ENCODE peak calls at places on chromosomes 12 and 14, in five cellular contexts. F is neuronal stem cell, C is H1, H is H9, V is IMR-90. E is an unnamed sample.

GRCh38 chr12:9381619-9382018 is 173.4 kb upstream of the PZP start:
- DNase-seq in F (no peak), C (no peak), H (no peak), V (no peak), E (no peak)

GRCh38 chr14:68762944-68763831 is 29.7 kb downstream of the ZFP36L1 start:
- DNase-seq in F (peak; percentile 33), C (peak; percentile 62), H (peak; percentile 75), V (peak; percentile 76), E (no peak)

GRCh38 chr14:93688239-93688666 is 100.0 kb downstream of the PRIMA1 start:
- DNase-seq in F (peak; percentile 76), C (peak; percentile 66), H (peak; percentile 84), V (no peak), E (no peak)

GRCh38 chr12:93839076-93839475 is 161.9 kb downstream of the CRADD start:
- DNase-seq in F (no peak), C (no peak), H (no peak), V (peak; percentile 22), E (no peak)

GRCh38 chr12:124762791-124763593 is 100.7 kb downstream of the SCARB1 start:
- DNase-seq in F (no peak), C (no peak), H (no peak), V (no peak), E (no peak)

GRCh38 chr12:112973016-112973711 is 5.2 kb upstream of the OAS2 start:
- DNase-seq in F (no peak), C (no peak), H (no peak), V (no peak), E (no peak)

GRCh38 chr12:59927041-59927440 is 331.2 kb downstream of the SLC16A7 start:
- DNase-seq in F (no peak), C (no peak), H (no peak), V (peak; percentile 16), E (no peak)

GRCh38 chr14:89276424-89276975 is 140.5 kb downstream of the FOXN3 start:
- DNase-seq in F (no peak), C (no peak), H (no peak), V (peak; percentile 76), E (no peak)

GRCh38 chr14:68905107-68905895 is 73.8 kb downstream of the ACTN1 start:
- DNase-seq in F (no peak), C (no peak), H (no peak), V (no peak), E (no peak)

GRCh38 chr14:103072595-103073366 is 11.2 kb upstream of the LBHD2 start:
- DNase-seq in F (no peak), C (no peak), H (peak; percentile 35), V (no peak), E (no peak)

GRCh38 chr12:56434828-56435227 is 14.4 kb downstream of the TIMELESS start:
- DNase-seq in F (no peak), C (no peak), H (no peak), V (no peak), E (no peak)

GRCh38 chr12:119546340-119546739 is 47.2 kb upstream of the TMEM233 start:
- DNase-seq in F (no peak), C (no peak), H (no peak), V (no peak), E (no peak)

GRCh38 chr12:68981536-68981935 is 48.6 kb upstream of the CPM start:
- DNase-seq in F (no peak), C (no peak), H (no peak), V (peak; percentile 76), E (no peak)

GRCh38 chr14:22383515-22384166 is 205.4 kb downstream of the DAD1 start:
- DNase-seq in F (no peak), C (no peak), H (no peak), V (no peak), E (no peak)

GRCh38 chr12:13101854-13102375 is 1.6 kb downstream of the GSG1 start:
- DNase-seq in F (no peak), C (no peak), H (no peak), V (peak; percentile 46), E (peak; percentile 55)

GRCh38 chr12:56724660-56724988 is 475 bp downstream of the NACA start:
- DNase-seq in F (peak; percentile 12), C (no peak), H (no peak), V (no peak), E (no peak)

GRCh38 chr14:52142504-52142903 is 73.6 kb upstream of the NID2 start:
- DNase-seq in F (no peak), C (no peak), H (no peak), V (no peak), E (no peak)

GRCh38 chr12:15495742-15496141 is 173.4 kb downstream of the PTPRO start:
- DNase-seq in F (no peak), C (no peak), H (no peak), V (no peak), E (no peak)

GRCh38 chr14:52313903-52314481 is at the start of gene PTGER2:
- DNase-seq in F (peak; percentile 59), C (no peak), H (peak; percentile 59), V (peak; percentile 97), E (peak; percentile 53)

GRCh38 chr14:49893309-49894213 is 679 bp downstream of the ARF6 start:
- DNase-seq in F (peak; percentile 29), C (no peak), H (no peak), V (no peak), E (peak; percentile 48)

GRCh38 chr12:108482717-108483212 is 32.3 kb upstream of the FICD start:
- DNase-seq in F (no peak), C (no peak), H (no peak), V (peak; percentile 6), E (no peak)

GRCh38 chr12:84497819-84498218 is 414.8 kb downstream of the SLC6A15 start:
- DNase-seq in F (no peak), C (no peak), H (no peak), V (no peak), E (peak; percentile 36)

GRCh38 chr14:34966413-34966812 is 16.4 kb upstream of the SRP54 start:
- DNase-seq in F (no peak), C (peak; percentile 10), H (no peak), V (no peak), E (no peak)

GRCh38 chr12:52865090-52865944 is 16.5 kb upstream of the KRT78 start:
- DNase-seq in F (peak; percentile 78), C (peak; percentile 95), H (peak; percentile 96), V (peak; percentile 60), E (peak; percentile 87)

GRCh38 chr12:127083028-127083949 is 1183.7 kb upstream of the TMEM132C start:
- DNase-seq in F (no peak), C (no peak), H (no peak), V (peak; percentile 65), E (peak; percentile 61)

DNA sequence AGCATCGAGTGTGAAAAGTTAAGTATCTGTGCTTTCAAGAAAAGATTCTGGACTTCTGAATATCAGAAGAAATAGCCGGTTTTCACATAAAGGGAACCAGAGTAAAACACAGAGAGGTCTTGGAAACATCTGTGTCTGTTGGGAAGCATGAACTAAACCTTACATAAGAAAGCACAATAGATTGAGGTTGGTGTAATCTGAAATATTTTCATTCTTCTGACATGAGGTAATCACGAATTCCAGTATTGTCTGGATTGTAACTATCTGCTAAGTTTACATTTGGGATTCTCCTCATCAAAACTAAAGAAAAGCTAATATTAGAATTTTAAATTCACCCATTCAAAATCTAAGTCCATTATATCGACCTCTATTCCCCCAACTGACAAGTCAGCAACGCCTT is 161.3 kb downstream of the CPNE8 start:
- DNase-seq in F (no peak), C (no peak), H (no peak), V (no peak), E (peak; percentile 60)
- H4K91ac ChIP-seq in F (no peak overlapping the region), C (no peak overlapping the region), H (no peak overlapping the region), V (no peak overlapping the region), E (no peak overlapping the region)

GRCh38 chr12:94969424-94969823 is 34.1 kb downstream of the NDUFA12 start:
- DNase-seq in F (no peak), C (no peak), H (no peak), V (no peak), E (no peak)
- H2BK120ac ChIP-seq in F (no peak overlapping the region), C (no peak overlapping the region), H (no peak overlapping the region), V (no peak overlapping the region), E (no peak overlapping the region)

DNA sequence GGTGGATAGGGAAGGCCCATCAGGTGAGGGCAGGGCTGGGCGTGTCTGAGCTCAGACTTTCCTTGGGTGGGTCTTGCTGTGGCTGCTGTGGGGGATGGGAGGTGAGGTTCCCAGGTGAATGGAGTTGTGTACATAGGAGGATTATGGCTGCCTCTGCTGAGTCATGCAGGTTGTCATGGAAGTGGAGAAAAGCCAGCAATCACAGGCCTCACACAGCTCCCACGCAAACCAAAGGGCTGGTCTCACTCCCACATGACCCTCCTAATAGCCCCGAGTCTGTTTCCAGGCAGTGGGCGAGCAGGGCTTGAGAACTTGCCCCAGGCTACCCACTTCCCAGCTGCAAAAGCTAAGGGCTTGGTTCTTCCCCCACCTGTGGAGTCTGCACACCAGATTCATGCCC is 149.5 kb downstream of the IPO8 start:
- DNase-seq in F (no peak), C (no peak), H (no peak), V (no peak), E (no peak)
- H4K8ac ChIP-seq in F (no peak overlapping the region), C (no peak overlapping the region), H (no peak overlapping the region), V (no peak overlapping the region), E (no peak overlapping the region)

GRCh38 chr12:1904875-1905274 is 13.6 kb downstream of the CACNA2D4 start:
- DNase-seq in F (no peak), C (no peak), H (no peak), V (no peak), E (no peak)

GRCh38 chr12:1908758-1909157 is 9.7 kb downstream of the CACNA2D4 start:
- DNase-seq in F (no peak), C (no peak), H (peak; percentile 23), V (no peak), E (no peak)

GRCh38 chr12:1910468-1910867 is 8.0 kb downstream of the CACNA2D4 start:
- DNase-seq in F (no peak), C (no peak), H (no peak), V (no peak), E (no peak)

GRCh38 chr12:1906579-1906978 is 11.9 kb downstream of the CACNA2D4 start:
- DNase-seq in F (no peak), C (no peak), H (no peak), V (no peak), E (no peak)

DNA sequence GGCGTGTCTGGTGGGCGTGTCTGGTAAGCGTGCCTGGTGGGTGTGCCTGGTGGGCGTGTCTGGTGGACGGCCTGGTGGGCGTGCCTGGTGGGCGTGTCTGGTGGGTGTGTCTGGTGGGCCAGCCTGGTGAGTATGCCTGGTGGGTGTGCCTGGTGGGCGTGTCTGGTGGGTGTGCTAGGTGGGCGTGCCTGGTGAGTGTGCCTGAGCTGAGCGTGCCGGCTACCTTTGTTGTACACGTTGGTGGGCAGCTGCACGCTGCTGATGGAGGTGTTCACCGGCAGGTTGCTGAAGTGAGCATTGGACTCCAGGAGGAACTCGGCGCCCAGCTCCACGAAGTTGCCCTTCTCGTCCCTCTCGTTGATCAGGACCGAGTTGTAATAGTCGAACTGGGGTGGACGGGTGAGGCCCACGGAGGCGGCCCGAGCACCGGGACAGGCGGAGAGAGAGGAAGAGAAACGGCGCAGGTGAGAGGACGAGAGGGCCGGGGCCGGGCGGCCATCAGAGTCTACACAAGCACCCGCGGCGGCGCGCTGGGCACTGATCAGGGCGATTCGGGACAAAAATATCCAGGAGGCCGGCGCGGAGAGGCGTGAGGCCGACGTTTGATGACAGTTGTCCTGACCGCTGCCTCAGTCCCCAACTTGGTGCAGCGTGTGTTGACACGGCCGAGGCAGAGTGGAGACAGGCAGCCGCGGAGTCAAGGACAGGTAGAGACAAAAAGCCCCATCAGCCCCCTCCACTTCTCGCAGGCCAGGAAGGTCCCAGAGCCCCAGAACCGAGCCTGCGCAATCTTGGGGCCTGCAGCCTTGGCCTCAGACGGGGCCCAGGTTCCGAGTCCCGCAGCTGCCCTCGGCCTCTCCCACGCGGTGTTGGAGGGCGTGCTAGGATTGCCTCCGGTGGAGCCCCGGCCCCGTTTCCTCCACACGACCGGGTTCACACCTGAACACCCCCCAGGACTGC is 10.5 kb downstream of the CACNA2D4 start:
- DNase-seq in F (no peak), C (peak; percentile 42), H (peak; percentile 65), V (no peak), E (peak; percentile 23)
- H4K91ac ChIP-seq in F (no peak overlapping the region), C (no peak overlapping the region), H (no peak overlapping the region), V (no peak overlapping the region), E (no peak overlapping the region)

GRCh38 chr14:95523051-95523817 is 6.8 kb upstream of the SYNE3 start:
- DNase-seq in F (no peak), C (no peak), H (no peak), V (peak; percentile 55), E (peak; percentile 40)
- H2BK120ac ChIP-seq in F (no peak overlapping the region), C (no peak overlapping the region), H (no peak overlapping the region), V (peak overlapping the region; percentile 98), E (no peak overlapping the region)

E was measured in trophoblast cell.